ENCODE peak calls at places on chromosomes 13 and 19, in six cellular contexts. C, Q, P, L, V and A are unnamed samples.

GRCh38 chr19:16117594-16118033 is 5.9 kb downstream of the RAB8A start:
- DNase-seq in V (no peak), Q (no peak), C (no peak), L (no peak), P (no peak), A (no peak)

GRCh38 chr13:30739646-30740642 is 4.6 kb downstream of the ALOX5AP start:
- DNase-seq in P (peak), L (no peak), C (no peak), Q (no peak), V (peak), A (no peak)

GRCh38 chr19:1126984-1127760 is 23.4 kb downstream of the GPX4 start:
- DNase-seq in L (no peak), V (no peak), C (no peak), Q (no peak), P (no peak), A (no peak)

GRCh38 chr19:45076029-45076850 is at the start of gene ZNF296:
- DNase-seq in P (peak), C (peak), Q (peak), V (peak), L (no peak), A (peak)

GRCh38 chr19:798415-799075 is 1.3 kb downstream of the PTBP1 start:
- DNase-seq in L (no peak), C (no peak), Q (no peak), V (no peak), P (no peak), A (no peak)

GRCh38 chr13:25172303-25172630 is 179 bp upstream of the AMER2 start:
- DNase-seq in Q (no peak), V (no peak), P (no peak), C (no peak), L (no peak), A (no peak)

GRCh38 chr13:65063753-65064152 is 2166.4 kb downstream of the PCDH9 start:
- DNase-seq in C (no peak), Q (no peak), V (no peak), L (no peak), P (peak), A (no peak)

GRCh38 chr19:46372901-46373572 is 26.1 kb downstream of the PPP5C start:
- DNase-seq in C (peak), P (no peak), V (no peak), L (no peak), Q (no peak), A (peak)

GRCh38 chr13:101640797-101641400 is 188.4 kb downstream of the ITGBL1 start:
- DNase-seq in L (no peak), P (peak), C (no peak), V (no peak), Q (no peak), A (no peak)

GRCh38 chr13:67916650-67917049 is 686.5 kb upstream of the PCDH9 start:
- DNase-seq in Q (no peak), C (no peak), L (no peak), V (no peak), P (no peak), A (no peak)

GRCh38 chr19:6811906-6812305 is 39.4 kb downstream of the VAV1 start:
- DNase-seq in P (peak), L (no peak), Q (no peak), V (no peak), C (no peak), A (no peak)

GRCh38 chr13:80235559-80236296 is 105.2 kb downstream of the SPRY2 start:
- DNase-seq in P (no peak), L (peak), C (no peak), Q (no peak), V (no peak), A (no peak)

GRCh38 chr19:51422053-51422448 is 4.6 kb upstream of the SIGLEC10 start:
- DNase-seq in Q (no peak), P (peak), L (no peak), C (peak), V (peak), A (peak)

GRCh38 chr13:40779796-40780285 is 8.9 kb upstream of the MRPS31 start:
- DNase-seq in P (no peak), C (no peak), V (no peak), L (no peak), Q (no peak), A (no peak)

GRCh38 chr13:114167445-114167844 is 11.6 kb upstream of the CFAP97D2 start:
- DNase-seq in Q (no peak), C (no peak), V (no peak), P (no peak), L (no peak), A (no peak)

GRCh38 chr19:33048806-33049676 is 15.6 kb downstream of the RHPN2 start:
- DNase-seq in L (no peak), P (no peak), V (no peak), Q (no peak), C (no peak), A (no peak)

GRCh38 chr19:49891393-49891792 is 5.3 kb downstream of the IL4I1 start:
- DNase-seq in V (no peak), C (no peak), Q (no peak), P (no peak), L (no peak), A (no peak)

GRCh38 chr19:57570707-57571106 is 8.0 kb downstream of the ZNF416 start:
- DNase-seq in C (no peak), L (no peak), Q (no peak), V (no peak), P (no peak), A (no peak)

GRCh38 chr13:74866151-74866550 is 615.8 kb downstream of the TBC1D4 start:
- DNase-seq in Q (no peak), L (no peak), P (no peak), V (no peak), C (no peak), A (no peak)

GRCh38 chr13:35857769-35858168 is 273.4 kb downstream of the DCLK1 start:
- DNase-seq in L (peak), Q (no peak), C (no peak), V (no peak), P (peak), A (no peak)

GRCh38 chr13:39370554-39370953 is 232.4 kb downstream of the LHFPL6 start:
- DNase-seq in C (no peak), P (no peak), L (no peak), V (no peak), Q (no peak), A (peak)

GRCh38 chr19:38555200-38555599 is 62.6 kb downstream of the MAP4K1 start:
- DNase-seq in C (no peak), Q (no peak), L (no peak), V (no peak), P (no peak), A (no peak)

GRCh38 chr13:100510208-100510997 is 78.2 kb downstream of the GGACT start:
- DNase-seq in V (no peak), L (peak), P (no peak), Q (no peak), C (no peak), A (peak)

GRCh38 chr19:12867120-12868099 is 13.8 kb downstream of the DNASE2 start:
- DNase-seq in V (peak), P (peak), C (no peak), L (no peak), Q (peak), A (no peak)

GRCh38 chr13:50353651-50354415 is 338.6 kb downstream of the KCNRG start:
- DNase-seq in C (no peak), V (no peak), L (no peak), P (peak), Q (no peak), A (no peak)

GRCh38 chr13:108595416-108596257 is 33.8 kb upstream of the MYO16 start:
- DNase-seq in C (no peak), P (no peak), V (no peak), Q (no peak), L (no peak), A (no peak)

GRCh38 chr13:20993661-20994440 is 67.5 kb downstream of the LATS2 start:
- DNase-seq in C (no peak), V (no peak), Q (no peak), P (peak), L (no peak), A (no peak)

GRCh38 chr13:32976046-32976781 is 40.0 kb upstream of the KL start:
- DNase-seq in P (no peak), V (no peak), Q (peak), L (peak), C (no peak), A (no peak)

GRCh38 chr13:102295316-102296048 is 106.4 kb downstream of the FGF14 start:
- DNase-seq in P (no peak), C (no peak), Q (no peak), V (no peak), L (no peak), A (no peak)

GRCh38 chr19:1098177-1099051 is 3.2 kb upstream of the POLR2E start:
- DNase-seq in L (no peak), V (no peak), C (no peak), Q (no peak), P (no peak), A (no peak)

GRCh38 chr19:43984687-43985000 is 656 bp downstream of the ZNF155 start:
- DNase-seq in P (no peak), Q (no peak), V (no peak), C (no peak), L (no peak), A (no peak)

GRCh38 chr13:37068962-37069361 is 9.5 kb upstream of the SUPT20H start:
- DNase-seq in Q (no peak), P (no peak), V (no peak), L (no peak), C (no peak), A (peak)

GRCh38 chr19:33621065-33621785 is 528 bp upstream of the CHST8 start:
- DNase-seq in P (no peak), Q (no peak), C (no peak), V (no peak), L (no peak), A (no peak)

GRCh38 chr19:13610042-13610691 is 103.9 kb upstream of the CACNA1A start:
- DNase-seq in Q (peak), V (no peak), C (no peak), L (peak), P (no peak), A (peak)

GRCh38 chr19:6032827-6033226 is 54.9 kb upstream of the RANBP3 start:
- DNase-seq in P (no peak), V (no peak), C (no peak), L (no peak), Q (no peak), A (no peak)

GRCh38 chr13:50715402-50716146 is 127.9 kb downstream of the DLEU7 start:
- DNase-seq in V (no peak), Q (no peak), C (no peak), P (no peak), L (no peak), A (no peak)